ENCODE peak calls at places on chromosomes 1 and 21, in five cellular contexts. One of them, this sample, is unnamed.

GRCh38 chr1:119681560-119681959 is 30.2 kb upstream of the PHGDH start:
- DNase-seq in GM12878: no peak
- DNase-seq in GM12892: no peak
- DNase-seq in H1: no peak
- DNase-seq in K562: no peak
- DNase-seq in this sample: no peak

GRCh38 chr21:37656899-37657298 is 259.4 kb downstream of the KCNJ6 start:
- DNase-seq in GM12878: no peak
- DNase-seq in GM12892: no peak
- DNase-seq in H1: no peak
- DNase-seq in K562: no peak
- DNase-seq in this sample: no peak

GRCh38 chr1:155166373-155167165 is 6.5 kb downstream of the KRTCAP2 start:
- DNase-seq in GM12878: no peak
- DNase-seq in GM12892: no peak
- DNase-seq in H1: no peak
- DNase-seq in K562: no peak
- DNase-seq in this sample: peak

GRCh38 chr1:234851450-234852438 is 241.8 kb upstream of the IRF2BP2 start:
- DNase-seq in GM12878: no peak
- DNase-seq in GM12892: no peak
- DNase-seq in H1: no peak
- DNase-seq in K562: no peak
- DNase-seq in this sample: no peak

GRCh38 chr1:118661769-118662320 is 326.3 kb downstream of the TBX15 start:
- DNase-seq in GM12878: no peak
- DNase-seq in GM12892: no peak
- DNase-seq in H1: no peak
- DNase-seq in K562: no peak
- DNase-seq in this sample: no peak

GRCh38 chr21:31444061-31444460 is 100.0 kb upstream of the TIAM1 start:
- DNase-seq in GM12878: no peak
- DNase-seq in GM12892: no peak
- DNase-seq in H1: no peak
- DNase-seq in K562: no peak
- DNase-seq in this sample: no peak

GRCh38 chr1:150415800-150416199 is 51.9 kb downstream of the RPRD2 start:
- DNase-seq in GM12878: no peak
- DNase-seq in GM12892: no peak
- DNase-seq in H1: no peak
- DNase-seq in K562: no peak
- DNase-seq in this sample: no peak

GRCh38 chr1:197948926-197949899 is 32.0 kb downstream of the LHX9 start:
- DNase-seq in GM12878: no peak
- DNase-seq in GM12892: no peak
- DNase-seq in H1: no peak
- DNase-seq in K562: no peak
- DNase-seq in this sample: no peak

GRCh38 chr21:39004776-39005605 is 178.3 kb downstream of the PSMG1 start:
- DNase-seq in GM12878: no peak
- DNase-seq in GM12892: no peak
- DNase-seq in H1: no peak
- DNase-seq in K562: no peak
- DNase-seq in this sample: no peak

GRCh38 chr21:42465008-42465878 is 30.8 kb downstream of the RSPH1 start:
- DNase-seq in GM12878: peak
- DNase-seq in GM12892: no peak
- DNase-seq in H1: no peak
- DNase-seq in K562: peak
- DNase-seq in this sample: no peak

GRCh38 chr1:51760872-51761271 is 117.7 kb downstream of the NRDC start:
- DNase-seq in GM12878: no peak
- DNase-seq in GM12892: no peak
- DNase-seq in H1: no peak
- DNase-seq in K562: no peak
- DNase-seq in this sample: no peak

GRCh38 chr1:230408971-230409370 is 17.2 kb downstream of the PGBD5 start:
- DNase-seq in GM12878: no peak
- DNase-seq in GM12892: no peak
- DNase-seq in H1: no peak
- DNase-seq in K562: no peak
- DNase-seq in this sample: no peak

GRCh38 chr1:115753830-115754229 is 14.7 kb downstream of the CASQ2 start:
- DNase-seq in GM12878: no peak
- DNase-seq in GM12892: no peak
- DNase-seq in H1: no peak
- DNase-seq in K562: no peak
- DNase-seq in this sample: no peak

GRCh38 chr21:27269646-27270045 is 302.8 kb upstream of the ADAMTS5 start:
- DNase-seq in GM12878: no peak
- DNase-seq in GM12892: no peak
- DNase-seq in H1: no peak
- DNase-seq in K562: no peak
- DNase-seq in this sample: no peak

GRCh38 chr1:39378377-39378776 is 113.1 kb upstream of the BMP8A start:
- DNase-seq in GM12878: no peak
- DNase-seq in GM12892: no peak
- DNase-seq in H1: no peak
- DNase-seq in K562: peak
- DNase-seq in this sample: no peak

GRCh38 chr1:11598461-11598860 is 55.8 kb downstream of the FBXO2 start:
- DNase-seq in GM12878: no peak
- DNase-seq in GM12892: no peak
- DNase-seq in H1: no peak
- DNase-seq in K562: no peak
- DNase-seq in this sample: no peak

GRCh38 chr1:183032122-183032921 is 9.1 kb downstream of the LAMC1 start:
- DNase-seq in GM12878: no peak
- DNase-seq in GM12892: no peak
- DNase-seq in H1: no peak
- DNase-seq in K562: no peak
- DNase-seq in this sample: no peak

GRCh38 chr1:39230261-39231190 is 26.0 kb downstream of the MACF1 start:
- DNase-seq in GM12878: peak
- DNase-seq in GM12892: peak
- DNase-seq in H1: peak
- DNase-seq in K562: no peak
- DNase-seq in this sample: no peak

GRCh38 chr1:226912587-226913176 is 27.4 kb upstream of the COQ8A start:
- DNase-seq in GM12878: peak
- DNase-seq in GM12892: peak
- DNase-seq in H1: peak
- DNase-seq in K562: peak
- DNase-seq in this sample: peak

GRCh38 chr1:59045137-59045536 is 251.8 kb upstream of the FGGY start:
- DNase-seq in GM12878: no peak
- DNase-seq in GM12892: no peak
- DNase-seq in H1: no peak
- DNase-seq in K562: no peak
- DNase-seq in this sample: no peak

GRCh38 chr21:17386498-17386897 is 126.3 kb upstream of the CXADR start:
- DNase-seq in GM12878: no peak
- DNase-seq in GM12892: no peak
- DNase-seq in H1: no peak
- DNase-seq in K562: no peak
- DNase-seq in this sample: no peak

GRCh38 chr1:153880024-153880423 is 42.7 kb downstream of the GATAD2B start:
- DNase-seq in GM12878: no peak
- DNase-seq in GM12892: no peak
- DNase-seq in H1: no peak
- DNase-seq in K562: no peak
- DNase-seq in this sample: no peak

GRCh38 chr21:36330904-36331303 is 10.9 kb downstream of the MORC3 start:
- DNase-seq in GM12878: peak
- DNase-seq in GM12892: peak
- DNase-seq in H1: no peak
- DNase-seq in K562: peak
- DNase-seq in this sample: no peak

GRCh38 chr1:214184992-214185391 is 96.0 kb upstream of the SMYD2 start:
- DNase-seq in GM12878: no peak
- DNase-seq in GM12892: no peak
- DNase-seq in H1: no peak
- DNase-seq in K562: no peak
- DNase-seq in this sample: no peak

GRCh38 chr1:207309775-207310273 is 11.7 kb upstream of the CD55 start:
- DNase-seq in GM12878: no peak
- DNase-seq in GM12892: no peak
- DNase-seq in H1: no peak
- DNase-seq in K562: no peak
- DNase-seq in this sample: no peak

GRCh38 chr1:17207966-17208418 is 3.1 kb downstream of the PADI1 start:
- DNase-seq in GM12878: peak
- DNase-seq in GM12892: peak
- DNase-seq in H1: peak
- DNase-seq in K562: no peak
- DNase-seq in this sample: peak

GRCh38 chr1:84569216-84569615 is 5.0 kb downstream of the CTBS start:
- DNase-seq in GM12878: no peak
- DNase-seq in GM12892: no peak
- DNase-seq in H1: no peak
- DNase-seq in K562: no peak
- DNase-seq in this sample: no peak

GRCh38 chr1:109764561-109765482 is 1.1 kb upstream of the EPS8L3 start:
- DNase-seq in GM12878: no peak
- DNase-seq in GM12892: no peak
- DNase-seq in H1: no peak
- DNase-seq in K562: no peak
- DNase-seq in this sample: no peak

GRCh38 chr1:229461032-229461668 is 27.3 kb upstream of the ACTA1 start:
- DNase-seq in GM12878: no peak
- DNase-seq in GM12892: no peak
- DNase-seq in H1: no peak
- DNase-seq in K562: no peak
- DNase-seq in this sample: no peak

GRCh38 chr1:67688526-67689219 is 3.7 kb downstream of the GADD45A start:
- DNase-seq in GM12878: no peak
- DNase-seq in GM12892: no peak
- DNase-seq in H1: no peak
- DNase-seq in K562: peak
- DNase-seq in this sample: no peak
- TF ChIP-seq POLR2AphosphoS5 in GM12878: peak
- TF ChIP-seq POLR2AphosphoS5 in GM12892: no peak
- TF ChIP-seq POLR2AphosphoS5 in H1: peak
- TF ChIP-seq POLR2AphosphoS5 in K562: peak
- TF ChIP-seq POLR2AphosphoS5 in this sample: peak

GRCh38 chr1:30848130-30848529 is 60.4 kb downstream of the SDC3 start:
- DNase-seq in GM12878: no peak
- DNase-seq in GM12892: no peak
- DNase-seq in H1: no peak
- DNase-seq in K562: no peak
- DNase-seq in this sample: no peak

GRCh38 chr1:30846587-30846986 is 62.0 kb downstream of the SDC3 start:
- DNase-seq in GM12878: no peak
- DNase-seq in GM12892: no peak
- DNase-seq in H1: no peak
- DNase-seq in K562: no peak
- DNase-seq in this sample: no peak

GRCh38 chr1:30845891-30846290 is 62.7 kb downstream of the SDC3 start:
- DNase-seq in GM12878: no peak
- DNase-seq in GM12892: no peak
- DNase-seq in H1: no peak
- DNase-seq in K562: no peak
- DNase-seq in this sample: no peak

GRCh38 chr1:30845237-30845636 is 63.3 kb downstream of the SDC3 start:
- DNase-seq in GM12878: no peak
- DNase-seq in GM12892: no peak
- DNase-seq in H1: no peak
- DNase-seq in K562: no peak
- DNase-seq in this sample: no peak

DNA sequence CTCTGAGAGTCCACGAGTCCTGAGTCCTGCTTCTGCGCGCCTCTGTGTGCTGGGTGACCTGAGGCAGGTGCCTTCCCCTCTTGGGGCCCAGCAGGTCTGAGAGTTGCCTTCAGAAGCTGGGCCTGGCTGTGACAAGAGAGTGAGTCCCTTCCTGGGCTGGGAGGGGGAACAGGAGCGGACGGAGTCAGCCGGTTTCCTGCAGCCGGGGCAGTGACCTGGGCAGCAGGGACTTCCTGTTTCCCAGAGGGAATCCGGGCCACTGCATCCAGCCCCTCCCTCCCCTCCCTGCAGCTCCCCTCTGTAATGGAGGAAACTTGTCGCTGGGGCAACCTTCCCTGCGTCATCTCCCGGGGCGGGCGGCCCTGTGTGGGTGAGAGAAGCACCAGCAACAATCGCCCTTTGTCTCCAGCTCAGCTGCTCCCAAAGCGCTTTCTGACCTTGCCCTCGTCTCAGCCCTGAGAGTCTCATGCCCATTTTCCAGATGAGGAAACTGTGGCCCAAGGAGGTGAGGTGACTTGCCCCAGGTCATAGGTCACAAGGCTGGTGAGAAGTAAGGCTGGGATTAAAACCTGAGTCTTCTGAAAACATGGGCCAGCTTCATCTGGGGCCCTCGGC is 61.1 kb downstream of the SDC3 start:
- DNase-seq in GM12878: no peak
- DNase-seq in GM12892: no peak
- DNase-seq in H1: no peak
- DNase-seq in K562: peak
- DNase-seq in this sample: no peak
- TF ChIP-seq TAF1 in GM12878: no peak
- TF ChIP-seq TAF1 in GM12892: no peak
- TF ChIP-seq TAF1 in H1: no peak
- TF ChIP-seq TAF1 in K562: no peak
- TF ChIP-seq TAF1 in this sample: no peak

DNA sequence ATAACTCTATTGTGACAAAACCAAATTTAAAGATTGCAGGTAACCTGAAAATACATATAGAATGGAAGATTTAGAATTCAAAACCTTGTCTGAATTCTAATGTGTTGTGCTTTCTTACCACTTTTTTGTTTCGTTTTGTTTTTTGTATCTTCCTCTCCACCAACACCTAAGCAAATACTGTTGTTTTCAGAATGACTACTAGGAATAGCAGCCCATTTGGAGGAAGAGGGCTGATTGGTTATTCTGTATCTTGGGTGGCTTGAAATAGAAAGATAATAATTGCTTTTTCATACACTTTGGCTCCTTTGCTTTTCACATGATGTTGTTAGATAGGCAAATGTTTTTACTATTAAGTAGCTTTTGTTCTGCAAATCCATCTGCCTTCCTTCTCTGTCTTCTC is 61.0 kb upstream of the LRRC7 start:
- DNase-seq in GM12878: no peak
- DNase-seq in GM12892: no peak
- DNase-seq in H1: no peak
- DNase-seq in K562: no peak
- DNase-seq in this sample: no peak
- TF ChIP-seq POLR2A in GM12878: no peak
- TF ChIP-seq POLR2A in GM12892: no peak
- TF ChIP-seq POLR2A in H1: no peak
- TF ChIP-seq POLR2A in K562: no peak
- TF ChIP-seq POLR2A in this sample: no peak

DNA sequence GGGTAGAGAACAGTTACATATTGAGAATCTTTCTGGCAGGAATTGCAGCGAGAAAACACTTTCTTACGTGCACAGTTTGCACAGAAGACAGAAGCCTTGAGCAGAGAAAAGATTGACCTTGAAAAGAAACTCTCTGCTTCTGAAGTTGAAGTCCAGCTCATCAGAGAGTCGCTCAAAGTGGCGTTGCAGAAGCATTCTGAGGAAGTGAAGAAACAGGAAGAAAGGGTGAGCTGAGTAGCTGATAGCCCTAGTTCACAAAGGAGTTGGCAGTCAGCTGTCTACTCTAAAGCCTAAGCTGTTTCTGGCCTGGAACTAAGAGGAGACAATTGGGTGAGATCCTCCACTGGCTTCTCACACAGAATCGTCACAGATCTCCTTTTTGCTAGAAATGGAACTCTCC is 20.3 kb upstream of the SH3BGRL3 start:
- DNase-seq in GM12878: no peak
- DNase-seq in GM12892: no peak
- DNase-seq in H1: no peak
- DNase-seq in K562: no peak
- DNase-seq in this sample: no peak
- TF ChIP-seq POLR2AphosphoS5 in GM12878: no peak
- TF ChIP-seq POLR2AphosphoS5 in GM12892: no peak
- TF ChIP-seq POLR2AphosphoS5 in H1: no peak
- TF ChIP-seq POLR2AphosphoS5 in K562: no peak
- TF ChIP-seq POLR2AphosphoS5 in this sample: no peak

This sample was measured in GM12891.